ENCODE peak calls at places on chromosomes 3 and 15, in ten cellular contexts. A, S, W, T, H, E, P, F, M and J are unnamed samples.
A peak's percentile ranks its signal among the peaks of the same experiment; 100 is the strongest.

GRCh38 chr15:93703092-93703785 is 528.1 kb upstream of the MCTP2 start:
- DNase-seq in P (no peak), W (no peak), M (no peak), E (no peak), H (no peak), F (no peak), S (no peak), T (no peak), A (no peak), J (no peak)

GRCh38 chr15:39785806-39786205 is 3.2 kb upstream of the FSIP1 start:
- DNase-seq in H (no peak), P (no peak), W (no peak), S (no peak), A (no peak), M (no peak), E (no peak), T (no peak), F (peak; percentile 21), J (peak; percentile 14)

GRCh38 chr15:78672285-78673003 is 31.4 kb upstream of the CHRNB4 start:
- DNase-seq in F (no peak), P (no peak), T (no peak), W (no peak), M (no peak), S (no peak), H (no peak), A (no peak), E (no peak), J (no peak)

GRCh38 chr3:196499807-196500524 is 3.6 kb downstream of the RNF168 start:
- DNase-seq in A (no peak), W (no peak), E (no peak), H (no peak), S (no peak), P (no peak), M (no peak), T (no peak), F (no peak), J (no peak)

GRCh38 chr3:47440131-47440530 is 35.6 kb downstream of the SCAP start:
- DNase-seq in S (no peak), H (no peak), P (peak; percentile 19), F (peak; percentile 31), M (no peak), W (no peak), T (no peak), A (no peak), E (no peak), J (no peak)

GRCh38 chr3:45064512-45065372 is 38.6 kb downstream of the CLEC3B start:
- DNase-seq in M (no peak), F (peak; percentile 86), S (peak; percentile 41), T (no peak), A (no peak), H (peak; percentile 26), W (no peak), E (peak; percentile 58), P (no peak), J (no peak)

GRCh38 chr3:50562866-50563265 is 4.7 kb downstream of the C3orf18 start:
- DNase-seq in H (no peak), S (no peak), P (no peak), A (no peak), E (no peak), W (no peak), T (no peak), F (peak; percentile 59), M (peak; percentile 69), J (no peak)

GRCh38 chr3:33773627-33774026 is 24.8 kb upstream of the PDCD6IP start:
- DNase-seq in H (no peak), E (no peak), M (no peak), S (no peak), F (no peak), A (no peak), T (no peak), W (no peak), P (no peak), J (no peak)

GRCh38 chr3:125165189-125165947 is 47.2 kb downstream of the SLC12A8 start:
- DNase-seq in H (no peak), P (peak; percentile 28), A (peak; percentile 65), S (no peak), E (no peak), M (peak; percentile 60), F (peak; percentile 3), T (no peak), W (peak; percentile 82), J (no peak)

GRCh38 chr3:168047190-168047795 is 48.4 kb downstream of the GOLIM4 start:
- DNase-seq in E (peak; percentile 47), H (no peak), F (peak; percentile 90), W (no peak), S (no peak), P (peak; percentile 83), T (peak; percentile 46), A (peak; percentile 12), M (peak; percentile 6), J (peak; percentile 94)

GRCh38 chr3:180040966-180041365 is 4.2 kb upstream of the PEX5L start:
- DNase-seq in T (no peak), F (peak; percentile 18), H (no peak), S (no peak), P (no peak), A (no peak), E (no peak), M (no peak), W (no peak), J (peak; percentile 16)

GRCh38 chr3:107752202-107752990 is 229.6 kb downstream of the BBX start:
- DNase-seq in E (no peak), M (no peak), F (peak; percentile 60), A (peak; percentile 29), H (no peak), T (no peak), W (no peak), P (peak; percentile 41), S (no peak), J (peak; percentile 96)

GRCh38 chr3:184748219-184749135 is 36.6 kb upstream of the MAGEF1 start:
- DNase-seq in A (peak; percentile 22), P (peak; percentile 5), M (no peak), T (no peak), H (no peak), S (no peak), F (peak; percentile 70), W (no peak), E (peak; percentile 56), J (peak; percentile 60)

GRCh38 chr15:33215941-33216872 is 21.7 kb upstream of the FMN1 start:
- DNase-seq in H (no peak), F (peak; percentile 71), S (no peak), M (no peak), A (no peak), E (peak; percentile 15), P (peak; percentile 36), T (no peak), W (no peak), J (peak; percentile 9)

GRCh38 chr15:63481105-63481810 is 23.1 kb upstream of the USP3 start:
- DNase-seq in T (no peak), P (peak; percentile 86), E (no peak), S (no peak), H (no peak), A (no peak), F (peak; percentile 54), W (no peak), M (no peak), J (no peak)

GRCh38 chr3:117322866-117323265 is 613.3 kb downstream of the TUSC7 start:
- DNase-seq in M (no peak), F (peak; percentile 13), A (no peak), S (no peak), E (no peak), H (no peak), T (peak; percentile 6), P (no peak), W (no peak), J (no peak)

GRCh38 chr3:150348500-150348899 is 59.6 kb upstream of the TSC22D2 start:
- DNase-seq in H (no peak), E (no peak), M (peak; percentile 10), S (no peak), P (peak; percentile 81), A (no peak), F (peak; percentile 96), W (no peak), T (no peak), J (no peak)

GRCh38 chr3:192597511-192597910 is 129.8 kb downstream of the FGF12 start:
- DNase-seq in P (no peak), T (no peak), S (no peak), M (no peak), E (no peak), A (no peak), F (peak; percentile 73), W (no peak), H (no peak), J (no peak)

GRCh38 chr3:47799733-47800132 is 3.2 kb upstream of the DHX30 start:
- DNase-seq in W (no peak), M (no peak), S (no peak), A (peak; percentile 11), P (peak; percentile 15), F (peak; percentile 21), E (no peak), T (peak; percentile 14), H (no peak), J (no peak)

GRCh38 chr3:43790476-43790875 is 99.7 kb downstream of the ABHD5 start:
- DNase-seq in S (no peak), W (no peak), P (no peak), T (no peak), M (no peak), A (no peak), E (no peak), F (no peak), H (no peak), J (no peak)

GRCh38 chr15:78402056-78402610 is 35.9 kb upstream of the IREB2 start:
- DNase-seq in P (no peak), M (no peak), S (no peak), T (no peak), W (peak; percentile 37), E (no peak), F (no peak), A (no peak), H (no peak), J (no peak)

GRCh38 chr15:78619022-78619950 is 1.5 kb downstream of the CHRNA3 start:
- DNase-seq in A (no peak), M (no peak), E (no peak), W (peak; percentile 75), H (no peak), T (peak; percentile 18), P (no peak), F (no peak), S (no peak), J (no peak)